ENCODE peak calls at places on chromosomes 11 and 22, in ten cellular contexts. Z is psoas muscle, U is cardiac fibroblast, J is left lung, E is fibroblast of the aortic adventitia, K is endothelial cell, Y is GM13977, L is choroid plexus epithelial cell, W is foreskin fibroblast, H is GM13976. N is an unnamed sample.

GRCh38 chr11:2674681-2675131 is 25.1 kb downstream of the KCNQ1OT1 start:
- DNase-seq in Z (no peak), U (no peak), J (no peak), E (peak), K (no peak), Y (no peak), L (no peak), W (no peak), H (no peak), N (no peak)

GRCh38 chr11:73965076-73965763 is 14.4 kb downstream of the DNAJB13 start:
- DNase-seq in Z (no peak), U (no peak), J (no peak), E (peak), K (no peak), Y (no peak), L (no peak), W (peak), H (peak), N (no peak)

GRCh38 chr11:65355013-65355775 is 643 bp downstream of the TIGD3 start:
- DNase-seq in Z (no peak), U (peak), J (peak), E (no peak), K (no peak), Y (peak), L (no peak), W (no peak), H (peak), N (peak)

GRCh38 chr11:9263840-9264380 is 1.2 kb downstream of the DENND5A start:
- DNase-seq in Z (no peak), U (peak), J (no peak), E (no peak), K (no peak), Y (peak), L (peak), W (peak), H (peak), N (peak)

GRCh38 chr11:93689166-93689734 is 27.8 kb downstream of the CEP295 start:
- DNase-seq in Z (no peak), U (no peak), J (no peak), E (no peak), K (no peak), Y (peak), L (no peak), W (no peak), H (peak), N (no peak)

GRCh38 chr11:109728056-109728455 is 306.1 kb downstream of the C11orf87 start:
- DNase-seq in Z (no peak), U (no peak), J (no peak), E (no peak), K (no peak), Y (no peak), L (no peak), W (peak), H (no peak), N (no peak)

GRCh38 chr11:117000039-117000740 is 98.0 kb downstream of the SIK3 start:
- DNase-seq in Z (no peak), U (no peak), J (no peak), E (no peak), K (no peak), Y (no peak), L (no peak), W (no peak), H (no peak), N (no peak)

GRCh38 chr11:132140056-132140455 is 769.6 kb downstream of the NTM start:
- DNase-seq in Z (no peak), U (no peak), J (no peak), E (no peak), K (no peak), Y (no peak), L (no peak), W (no peak), H (no peak), N (no peak)

GRCh38 chr11:57493507-57494503 is 21.7 kb downstream of the SLC43A1 start:
- DNase-seq in Z (peak), U (peak), J (peak), E (no peak), K (peak), Y (peak), L (peak), W (peak), H (peak), N (peak)

GRCh38 chr11:2777396-2777795 is 77.6 kb upstream of the KCNQ1OT1 start:
- DNase-seq in Z (no peak), U (peak), J (peak), E (peak), K (peak), Y (no peak), L (no peak), W (peak), H (no peak), N (no peak)

GRCh38 chr11:84857746-84858145 is 769.4 kb downstream of the DLG2 start:
- DNase-seq in Z (no peak), U (peak), J (no peak), E (no peak), K (no peak), Y (no peak), L (no peak), W (peak), H (no peak), N (no peak)

GRCh38 chr11:108112059-108112458 is 9.3 kb upstream of the ACAT1 start:
- DNase-seq in Z (no peak), U (peak), J (no peak), E (no peak), K (no peak), Y (no peak), L (no peak), W (peak), H (no peak), N (no peak)

GRCh38 chr11:74870485-74870884 is 78.4 kb downstream of the XRRA1 start:
- DNase-seq in Z (no peak), U (peak), J (no peak), E (peak), K (no peak), Y (peak), L (peak), W (peak), H (peak), N (no peak)

GRCh38 chr11:112826026-112826425 is 135.2 kb upstream of the NCAM1 start:
- DNase-seq in Z (no peak), U (no peak), J (no peak), E (no peak), K (no peak), Y (no peak), L (no peak), W (no peak), H (no peak), N (no peak)

GRCh38 chr11:117627259-117627658 is 169.8 kb downstream of the DSCAML1 start:
- DNase-seq in Z (no peak), U (no peak), J (no peak), E (no peak), K (no peak), Y (no peak), L (no peak), W (no peak), H (no peak), N (no peak)

GRCh38 chr11:8818421-8818820 is 92.6 kb upstream of the AKIP1 start:
- DNase-seq in Z (no peak), U (no peak), J (no peak), E (no peak), K (no peak), Y (no peak), L (no peak), W (no peak), H (no peak), N (no peak)

GRCh38 chr11:8291421-8292350 is 28.0 kb upstream of the LMO1 start:
- DNase-seq in Z (no peak), U (no peak), J (no peak), E (no peak), K (no peak), Y (no peak), L (no peak), W (no peak), H (no peak), N (no peak)

DNA sequence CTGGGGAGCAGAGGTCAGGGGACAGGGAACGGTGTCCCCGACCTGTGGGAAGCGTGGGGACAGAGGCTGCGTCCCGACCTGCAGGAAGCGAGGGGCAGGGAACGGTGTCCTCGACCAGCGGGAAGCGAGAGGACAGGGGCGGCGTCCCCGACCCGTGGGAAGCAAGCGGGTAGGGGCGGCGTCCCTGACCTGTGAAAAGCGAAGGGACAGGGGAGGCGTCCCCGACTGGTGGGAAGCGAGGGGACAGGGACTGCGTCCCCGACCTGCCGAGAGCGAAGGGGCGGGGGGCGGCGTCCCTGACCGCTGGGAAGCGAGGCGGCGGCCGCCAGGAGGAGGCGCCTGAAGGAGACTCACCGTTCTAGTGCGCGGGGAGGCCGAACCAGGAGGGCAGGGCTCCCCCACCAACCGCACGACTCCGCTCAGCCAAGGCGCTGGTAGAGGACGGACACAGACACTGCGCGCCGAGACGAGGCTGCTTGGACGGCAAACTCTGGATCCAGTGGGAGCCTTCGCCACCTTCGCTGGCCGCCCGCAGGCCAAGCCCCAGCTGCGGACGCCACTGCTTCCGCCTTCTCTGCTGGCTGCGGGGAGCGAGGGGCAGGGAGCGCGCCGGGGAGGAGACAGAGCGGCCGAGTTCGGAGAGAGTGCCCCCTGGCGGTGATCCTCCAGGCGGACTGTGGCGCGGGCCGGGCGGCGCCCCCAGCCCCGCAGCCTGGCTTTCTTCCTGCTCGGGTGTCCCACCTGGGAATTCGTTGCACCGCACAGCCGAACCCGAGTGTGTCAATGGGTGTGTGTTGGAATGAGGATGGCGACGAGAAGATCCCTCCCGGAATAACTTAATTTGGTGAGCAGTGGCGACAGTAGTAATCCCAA is at the start of gene TRAF6:
- DNase-seq in Z (peak), U (peak), J (peak), E (peak), K (peak), Y (peak), L (peak), W (peak), H (peak), N (peak)
- TF ChIP-seq CTCF in Z (peak), U (peak), J (peak), E (peak), K (peak), Y (peak), L (peak), W (peak), H (peak), N (peak)

DNA sequence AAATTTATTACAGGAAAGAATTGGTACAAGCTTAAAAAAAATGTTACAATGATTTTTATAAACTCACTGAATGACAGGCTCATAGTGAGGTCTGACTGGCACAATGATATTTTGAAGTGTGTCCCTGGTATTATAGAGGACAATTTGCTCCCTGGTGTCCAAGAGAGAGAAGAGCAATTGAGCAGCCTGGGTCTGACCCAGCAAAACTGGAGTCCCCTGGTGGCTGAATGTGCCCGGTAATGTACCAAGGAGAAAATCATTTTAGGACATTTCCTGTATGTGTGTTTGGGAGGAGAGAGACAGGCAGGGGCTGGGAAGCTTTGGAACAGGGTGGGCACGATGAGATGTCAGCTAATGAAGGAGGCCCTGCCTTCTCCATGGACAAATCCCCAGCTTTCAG is 125.3 kb downstream of the APOL5 start:
- DNase-seq in Z (no peak), U (peak), J (no peak), E (peak), K (peak), Y (peak), L (peak), W (peak), H (no peak), N (peak)
- TF ChIP-seq CTCF in Z (peak), U (peak), J (no peak), E (peak), K (peak), Y (peak), L (peak), W (peak), H (no peak), N (peak)

GRCh38 chr11:102306048-102306575 is 11.2 kb upstream of the BIRC3 start:
- DNase-seq in Z (no peak), U (no peak), J (peak), E (no peak), K (no peak), Y (no peak), L (no peak), W (no peak), H (no peak), N (no peak)
- TF ChIP-seq CTCF in Z (no peak), U (peak), J (no peak), E (no peak), K (no peak), Y (no peak), L (peak), W (no peak), H (no peak), N (no peak)

GRCh38 chr11:124177344-124177743 is 5.8 kb upstream of the OR10D3 start:
- DNase-seq in Z (no peak), U (peak), J (no peak), E (no peak), K (no peak), Y (no peak), L (peak), W (no peak), H (no peak), N (no peak)

GRCh38 chr11:124170801-124171586 is 12.2 kb upstream of the OR10D3 start:
- DNase-seq in Z (no peak), U (no peak), J (peak), E (no peak), K (peak), Y (no peak), L (no peak), W (no peak), H (no peak), N (no peak)

GRCh38 chr11:124172599-124172998 is 10.5 kb upstream of the OR10D3 start:
- DNase-seq in Z (no peak), U (no peak), J (no peak), E (no peak), K (no peak), Y (no peak), L (no peak), W (no peak), H (no peak), N (no peak)

GRCh38 chr11:124172076-124172475 is 11.1 kb upstream of the OR10D3 start:
- DNase-seq in Z (no peak), U (no peak), J (no peak), E (no peak), K (no peak), Y (no peak), L (no peak), W (no peak), H (no peak), N (no peak)

DNA sequence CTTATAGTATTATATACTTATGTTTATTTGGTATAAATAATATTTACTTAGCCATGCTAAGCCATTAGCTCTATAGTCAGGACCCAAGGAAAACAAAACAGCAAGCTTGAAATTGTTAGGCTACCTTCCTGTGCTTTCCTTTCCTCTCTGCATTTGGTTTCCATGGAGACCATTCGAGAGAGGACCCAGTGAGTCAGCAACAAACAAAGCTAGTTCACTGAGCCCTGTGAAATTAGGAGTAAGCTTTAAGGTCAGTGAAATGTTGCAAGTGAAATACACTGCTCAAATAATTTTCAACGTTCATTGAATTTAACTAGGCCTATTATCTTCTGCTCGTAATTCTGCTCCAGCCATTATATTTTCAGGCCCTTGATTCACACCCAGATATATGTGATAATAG is 9.1 kb upstream of the OR10D3 start:
- DNase-seq in Z (no peak), U (peak), J (no peak), E (peak), K (peak), Y (peak), L (peak), W (peak), H (no peak), N (no peak)
- TF ChIP-seq CTCF in Z (no peak), U (no peak), J (no peak), E (no peak), K (no peak), Y (no peak), L (no peak), W (no peak), H (no peak), N (no peak)

N was measured in GM20000.